ENCODE peak calls at places on chromosomes 1 and 21, in ten cellular contexts. O is mucosa of descending colon, I is neural progenitor cell, C is heart left ventricle, P is psoas muscle, K is uterus, Q is GM23338, X is prostate gland, S is fibroblast of lung, Y is AG04450. B is an unnamed sample.

GRCh38 chr1:58844176-58844575 is 60.3 kb upstream of the JUN start:
- DNase-seq in K (no peak), Q (no peak), I (no peak), O (no peak), S (peak), C (no peak), X (no peak), P (no peak), Y (no peak), B (no peak)

GRCh38 chr1:231284441-231284840 is 43.4 kb downstream of the GNPAT start:
- DNase-seq in Y (no peak), C (no peak), I (no peak), O (no peak), Q (peak), P (no peak), S (no peak), X (no peak), K (no peak), B (no peak)

GRCh38 chr21:38819719-38820147 is 14.0 kb downstream of the ETS2 start:
- DNase-seq in P (no peak), I (no peak), X (peak), Y (no peak), K (no peak), S (peak), O (peak), C (no peak), Q (no peak), B (no peak)

GRCh38 chr1:27001570-27002360 is 8.3 kb downstream of the TRNP1 start:
- DNase-seq in Y (no peak), I (no peak), O (no peak), K (no peak), S (no peak), C (peak), X (no peak), P (peak), Q (peak), B (no peak)

GRCh38 chr1:85849660-85850059 is 141.4 kb upstream of the ZNHIT6 start:
- DNase-seq in S (no peak), Q (no peak), I (no peak), Y (no peak), O (no peak), C (no peak), X (no peak), P (no peak), K (no peak), B (no peak)

GRCh38 chr1:41935226-41935625 is 16.5 kb upstream of the HIVEP3 start:
- DNase-seq in O (no peak), Q (no peak), C (no peak), S (peak), P (no peak), X (no peak), K (no peak), Y (no peak), I (no peak), B (no peak)

GRCh38 chr1:46369542-46370213 is 24.4 kb upstream of the FAAH start:
- DNase-seq in I (no peak), Y (no peak), P (no peak), S (no peak), K (no peak), O (no peak), Q (no peak), C (no peak), X (no peak), B (no peak)

GRCh38 chr1:22556391-22557104 is 6.7 kb upstream of the EPHA8 start:
- DNase-seq in C (no peak), S (no peak), K (no peak), X (no peak), Y (no peak), O (peak), Q (peak), P (no peak), I (peak), B (no peak)

GRCh38 chr1:171803461-171804022 is 22.1 kb downstream of the METTL13 start:
- DNase-seq in I (no peak), S (no peak), X (no peak), C (no peak), Y (no peak), Q (no peak), O (no peak), P (no peak), K (no peak), B (no peak)

GRCh38 chr1:36322786-36323635 is 434 bp downstream of the EVA1B start:
- DNase-seq in X (no peak), S (peak), K (peak), C (peak), O (peak), Q (peak), Y (no peak), P (no peak), I (peak), B (no peak)

GRCh38 chr1:159065106-159065505 is 11.5 kb downstream of the AIM2 start:
- DNase-seq in O (no peak), S (no peak), C (no peak), Q (no peak), X (no peak), P (no peak), Y (no peak), I (no peak), K (no peak), B (no peak)

GRCh38 chr1:109910963-109911798 is 532 bp downstream of the CSF1 start:
- DNase-seq in C (no peak), K (no peak), O (peak), Y (no peak), Q (peak), I (peak), P (no peak), S (peak), X (no peak), B (no peak)

GRCh38 chr1:230922620-230923019 is 54.3 kb upstream of the C1orf198 start:
- DNase-seq in K (no peak), Q (no peak), C (no peak), X (no peak), P (no peak), Y (no peak), S (no peak), I (no peak), O (no peak), B (no peak)

GRCh38 chr1:23801338-23801748 is 789 bp upstream of the GALE start:
- DNase-seq in P (peak), K (no peak), S (no peak), C (no peak), I (no peak), Q (peak), O (peak), X (no peak), Y (no peak), B (no peak)

GRCh38 chr1:100950776-100951175 is 54.9 kb downstream of the SLC30A7 start:
- DNase-seq in Y (peak), P (no peak), Q (peak), I (peak), S (peak), O (no peak), C (no peak), K (no peak), X (no peak), B (no peak)

DNA sequence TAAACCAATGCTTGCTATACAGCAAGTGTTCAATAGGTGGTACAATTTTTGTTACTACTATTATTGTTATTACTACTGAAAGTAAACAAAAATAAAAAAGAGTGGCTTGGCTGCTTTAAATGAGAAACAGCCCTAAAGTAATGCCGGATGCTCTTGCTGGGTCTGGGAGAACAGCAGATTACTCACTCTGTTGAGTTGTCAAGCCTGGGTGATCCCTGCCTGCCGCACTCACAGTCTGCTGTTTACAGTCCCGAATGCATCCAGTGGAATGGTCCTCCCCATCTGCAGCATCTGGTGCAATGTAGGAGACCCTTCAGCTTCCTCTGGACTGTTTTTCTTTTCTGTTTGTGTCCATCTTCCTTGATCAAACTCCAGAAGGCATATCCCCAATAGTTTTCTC is 102.7 kb upstream of the IVNS1ABP start:
- DNase-seq in Q (no peak), O (no peak), I (no peak), S (no peak), K (no peak), P (no peak), Y (no peak), X (no peak), C (no peak), B (no peak)
- TF ChIP-seq CTCF in Q (no peak), O (no peak), I (no peak), S (no peak), K (no peak), P (no peak), Y (no peak), X (no peak), C (no peak), B (no peak)

GRCh38 chr1:88608139-88608943 is 75.7 kb upstream of the PKN2 start:
- DNase-seq in Y (peak), O (no peak), C (no peak), X (no peak), K (no peak), S (peak), P (no peak), I (peak), Q (peak), B (no peak)
- TF ChIP-seq CTCF in Y (peak), O (peak), C (no peak), X (no peak), K (no peak), S (peak), P (no peak), I (peak), Q (peak), B (no peak)

GRCh38 chr1:92599184-92599583 is 112.5 kb upstream of the GFI1 start:
- DNase-seq in K (no peak), Q (peak), Y (peak), C (no peak), X (no peak), P (no peak), I (peak), O (no peak), S (peak), B (no peak)
- TF ChIP-seq CTCF in K (no peak), Q (no peak), Y (peak), C (peak), X (peak), P (peak), I (peak), O (no peak), S (peak), B (no peak)

GRCh38 chr1:215181518-215181917 is 99.0 kb downstream of the KCNK2 start:
- DNase-seq in C (no peak), K (no peak), Q (peak), P (no peak), I (peak), X (no peak), Y (no peak), O (no peak), S (no peak), B (no peak)
- TF ChIP-seq CTCF in C (no peak), K (no peak), Q (peak), P (no peak), I (peak), X (no peak), Y (no peak), O (no peak), S (peak), B (no peak)

GRCh38 chr21:26710155-26710554 is 135.1 kb downstream of the ADAMTS1 start:
- DNase-seq in X (no peak), I (peak), K (no peak), O (no peak), Q (peak), Y (no peak), C (no peak), S (no peak), P (no peak), B (no peak)

GRCh38 chr21:26708223-26708800 is 135.2 kb upstream of the CYYR1 start:
- DNase-seq in I (no peak), X (no peak), K (no peak), P (no peak), S (no peak), C (no peak), O (no peak), Q (no peak), Y (no peak), B (no peak)

GRCh38 chr21:26707241-26707640 is 134.2 kb upstream of the CYYR1 start:
- DNase-seq in O (no peak), S (no peak), C (no peak), I (no peak), X (no peak), Y (no peak), P (no peak), K (no peak), Q (no peak), B (no peak)

GRCh38 chr21:26709090-26709489 is 136.0 kb upstream of the CYYR1 start:
- DNase-seq in K (no peak), S (peak), O (no peak), Y (no peak), P (no peak), I (no peak), Q (no peak), C (no peak), X (no peak), B (no peak)
- TF ChIP-seq CTCF in K (no peak), S (no peak), O (no peak), Y (no peak), P (no peak), I (no peak), Q (no peak), C (no peak), X (no peak), B (no peak)

B was measured in omental fat pad.